ENCODE peak calls at places on chromosomes 7 and 10, in eight cellular contexts. S, K, U, M, D, Q, E and X are unnamed samples.

GRCh38 chr7:45580053-45580872 is 6.1 kb downstream of the ADCY1 start:
- DNase-seq in K (no peak), U (no peak), Q (no peak), M (no peak), S (no peak), D (peak; percentile 27), E (no peak), X (no peak)

GRCh38 chr7:2943851-2944601 is 99.6 kb downstream of the CARD11 start:
- DNase-seq in S (no peak), E (no peak), D (no peak), K (no peak), Q (peak; percentile 39), M (peak; percentile 75), U (no peak), X (no peak)

GRCh38 chr10:86179961-86180360 is 186.6 kb downstream of the GRID1 start:
- DNase-seq in Q (peak; percentile 31), M (no peak), S (no peak), K (no peak), U (no peak), E (no peak), D (no peak), X (no peak)

GRCh38 chr10:113680172-113681111 is 730 bp downstream of the CASP7 start:
- DNase-seq in S (no peak), Q (peak; percentile 73), E (peak; percentile 23), D (peak; percentile 57), M (peak; percentile 63), K (peak; percentile 73), U (peak; percentile 35), X (no peak)

GRCh38 chr10:788796-789748 is 99.6 kb upstream of the DIP2C start:
- DNase-seq in M (peak; percentile 90), E (peak; percentile 73), D (peak; percentile 83), Q (peak; percentile 86), U (peak; percentile 77), K (peak; percentile 60), S (peak; percentile 18), X (no peak)

GRCh38 chr7:85186083-85186520 is 754 bp downstream of the SEMA3D start:
- DNase-seq in E (peak; percentile 21), K (peak; percentile 49), U (peak; percentile 21), Q (peak; percentile 83), D (peak; percentile 26), S (no peak), M (peak; percentile 55), X (no peak)

GRCh38 chr7:74019149-74019548 is 8.8 kb upstream of the ELN start:
- DNase-seq in S (no peak), M (no peak), K (no peak), Q (no peak), U (no peak), E (no peak), D (no peak), X (no peak)

GRCh38 chr7:88589915-88590314 is 169.6 kb upstream of the ZNF804B start:
- DNase-seq in E (no peak), S (no peak), M (no peak), U (no peak), D (no peak), K (no peak), Q (no peak), X (no peak)

GRCh38 chr10:3866347-3866746 is 81.3 kb upstream of the KLF6 start:
- DNase-seq in K (no peak), E (no peak), M (no peak), S (no peak), D (no peak), Q (no peak), U (no peak), X (no peak)

GRCh38 chr10:133130602-133131001 is 29.4 kb upstream of the KNDC1 start:
- DNase-seq in K (no peak), D (no peak), E (no peak), U (no peak), S (no peak), Q (peak; percentile 0), M (no peak), X (no peak)

GRCh38 chr10:90855126-90855525 is 2.7 kb downstream of the HTR7 start:
- DNase-seq in S (no peak), E (no peak), D (no peak), M (no peak), Q (no peak), U (no peak), K (no peak), X (no peak)

GRCh38 chr7:137992738-137993394 is 9.0 kb downstream of the CREB3L2 start:
- DNase-seq in S (no peak), Q (peak; percentile 76), E (peak; percentile 59), U (peak; percentile 66), M (peak; percentile 78), K (peak; percentile 97), D (no peak), X (no peak)
- H3K9me3 ChIP-seq in S (no peaks in the 10 kb centered on the region), Q (no peaks in the 10 kb centered on the region), E (no peaks in the 10 kb centered on the region), U (no peaks in the 10 kb centered on the region), M (no peaks in the 10 kb centered on the region), K (no peaks in the 10 kb centered on the region), D (no peaks in the 10 kb centered on the region), X (no peaks in the 10 kb centered on the region)

DNA sequence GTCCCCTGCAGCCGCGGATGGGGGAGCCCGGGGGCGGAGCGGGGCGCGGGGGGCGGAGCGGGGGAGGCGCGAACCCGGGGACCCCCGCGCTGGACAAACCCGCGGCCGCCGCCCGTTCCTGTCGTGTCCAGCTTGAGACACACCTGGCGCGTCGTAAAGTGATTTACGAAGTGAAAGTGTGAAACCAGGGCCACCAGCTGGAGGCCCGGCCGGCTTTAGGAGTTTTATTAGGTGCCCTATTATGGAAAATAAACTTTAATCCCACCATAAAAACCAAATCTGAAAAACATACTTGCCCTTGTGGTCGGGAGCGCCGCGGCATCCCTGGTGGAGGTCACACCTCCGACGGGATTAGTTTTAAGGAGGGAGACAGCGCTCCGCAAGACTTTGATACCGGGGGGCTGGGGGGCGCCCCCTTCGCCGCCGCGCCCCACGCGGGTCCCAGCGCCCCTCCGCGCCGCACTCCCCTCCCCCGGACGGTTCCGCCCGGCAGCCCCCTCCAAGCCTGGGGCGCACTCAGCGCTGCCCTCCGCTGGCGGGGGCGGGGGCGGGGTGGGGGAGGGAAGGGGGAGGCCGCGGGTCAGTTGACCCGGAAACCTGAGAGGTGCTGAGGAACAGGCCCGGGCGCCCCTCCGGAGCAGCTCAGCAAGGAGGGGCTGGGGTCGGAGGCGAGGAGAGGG is 10.3 kb downstream of the MNX1 start:
- DNase-seq in K (no peak), U (no peak), M (peak; percentile 13), Q (peak; percentile 65), S (no peak), E (no peak), D (peak; percentile 51), X (no peak)
- TF ChIP-seq POLR2A in K (no peak), U (no peak), M (no peak), Q (no peak), S (no peak), E (no peak), D (no peak), X (no peak)

GRCh38 chr10:25048463-25048862 is 32.1 kb downstream of the THNSL1 start:
- DNase-seq in E (no peak), S (no peak), M (peak; percentile 64), K (no peak), Q (peak; percentile 57), U (peak; percentile 26), D (no peak), X (no peak)
- H3K27me3 ChIP-seq in E (no peaks in the 10 kb centered on the region), S (no peaks in the 10 kb centered on the region), M (no peaks in the 10 kb centered on the region), K (peaks cover 15% of the 10 kb centered on the region), Q (no peaks in the 10 kb centered on the region), U (no peaks in the 10 kb centered on the region), D (no peaks in the 10 kb centered on the region), X (no peaks in the 10 kb centered on the region)

DNA sequence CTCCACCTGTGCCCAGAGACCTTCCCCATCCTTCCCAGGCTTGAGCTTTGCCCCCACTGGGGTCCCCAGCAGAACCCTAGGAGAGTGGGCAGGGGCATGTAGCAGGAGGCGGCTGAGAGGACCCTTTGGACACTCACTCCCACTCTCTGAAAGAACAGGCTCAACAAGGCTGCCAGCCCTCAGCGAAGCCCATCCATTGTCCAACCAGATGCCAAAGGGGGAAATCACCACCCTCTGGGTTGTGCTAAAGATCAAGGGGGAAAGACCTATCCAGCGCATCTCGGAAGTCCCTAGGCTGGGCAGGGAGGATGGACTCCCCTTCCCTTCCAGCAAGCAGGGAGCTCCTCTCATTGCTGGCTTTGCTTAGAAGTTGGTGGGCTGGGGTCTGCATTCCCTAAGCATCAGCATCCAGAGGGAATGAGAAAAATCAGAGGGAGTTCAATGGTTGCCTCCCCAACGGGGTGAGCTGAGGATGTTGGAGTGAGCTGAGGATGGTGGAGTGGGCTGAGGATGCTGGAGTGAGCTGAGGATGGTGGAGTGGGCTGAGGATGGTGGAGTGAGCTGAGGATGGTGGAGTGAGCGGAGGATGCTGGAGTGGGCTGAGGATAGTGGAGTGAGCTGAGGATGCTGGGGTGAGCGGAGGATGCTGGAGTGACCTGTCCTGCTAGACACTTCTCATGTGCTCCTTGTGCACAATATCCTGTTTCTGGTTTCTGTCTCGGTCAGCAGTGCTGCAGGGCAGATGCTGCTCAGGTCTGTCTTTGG is 29.4 kb downstream of the ANXA8 start:
- DNase-seq in K (no peak), Q (no peak), M (no peak), S (no peak), E (no peak), D (no peak), U (no peak), X (no peak)
- H3K9me3 ChIP-seq in K (no peaks in the 10 kb centered on the region), Q (no peaks in the 10 kb centered on the region), M (no peaks in the 10 kb centered on the region), S (no peaks in the 10 kb centered on the region), E (no peaks in the 10 kb centered on the region), D (no peaks in the 10 kb centered on the region), U (no peaks in the 10 kb centered on the region), X (no peaks in the 10 kb centered on the region)